ENCODE peak calls at places on chromosomes 13 and 19, in five cellular contexts. One of them, this sample, is unnamed.

GRCh38 chr13:113651511-113652403 is 6.2 kb downstream of the ATP4B start:
- DNase-seq in endothelial cell of umbilical vein: no peak
- DNase-seq in AG09309: no peak
- DNase-seq in AG04450: no peak
- DNase-seq in GM06990: no peak
- DNase-seq in this sample: no peak

GRCh38 chr19:6604906-6605305 is 14.0 kb upstream of the CD70 start:
- DNase-seq in AG09309: no peak
- DNase-seq in AG04450: no peak
- DNase-seq in endothelial cell of umbilical vein: no peak
- DNase-seq in GM06990: no peak
- DNase-seq in this sample: no peak

GRCh38 chr19:29665826-29666633 is 769 bp downstream of the PLEKHF1 start:
- DNase-seq in endothelial cell of umbilical vein: no peak
- DNase-seq in AG09309: no peak
- DNase-seq in AG04450: no peak
- DNase-seq in GM06990: no peak
- DNase-seq in this sample: peak; percentile 81

GRCh38 chr19:5071579-5071978 is 102.7 kb downstream of the KDM4B start:
- DNase-seq in AG04450: no peak
- DNase-seq in endothelial cell of umbilical vein: no peak
- DNase-seq in AG09309: no peak
- DNase-seq in GM06990: no peak
- DNase-seq in this sample: no peak

GRCh38 chr13:98060282-98060681 is 82.6 kb upstream of the FARP1 start:
- DNase-seq in AG04450: no peak
- DNase-seq in endothelial cell of umbilical vein: no peak
- DNase-seq in AG09309: no peak
- DNase-seq in GM06990: no peak
- DNase-seq in this sample: no peak

GRCh38 chr13:49140910-49141611 is 79.1 kb upstream of the MLNR start:
- DNase-seq in AG04450: no peak
- DNase-seq in GM06990: no peak
- DNase-seq in endothelial cell of umbilical vein: no peak
- DNase-seq in AG09309: no peak
- DNase-seq in this sample: no peak

GRCh38 chr19:11921852-11922495 is 2.9 kb upstream of the ZNF700 start:
- DNase-seq in AG04450: no peak
- DNase-seq in GM06990: no peak
- DNase-seq in AG09309: no peak
- DNase-seq in endothelial cell of umbilical vein: no peak
- DNase-seq in this sample: no peak

GRCh38 chr19:33458171-33458633 is 63.4 kb downstream of the PEPD start:
- DNase-seq in GM06990: no peak
- DNase-seq in AG09309: no peak
- DNase-seq in endothelial cell of umbilical vein: no peak
- DNase-seq in AG04450: no peak
- DNase-seq in this sample: no peak

GRCh38 chr19:2355168-2356035 is 4.7 kb upstream of the TMPRSS9 start:
- DNase-seq in GM06990: no peak
- DNase-seq in endothelial cell of umbilical vein: no peak
- DNase-seq in AG04450: no peak
- DNase-seq in AG09309: no peak
- DNase-seq in this sample: peak; percentile 51

GRCh38 chr19:8686549-8686948 is 12.0 kb downstream of the ACTL9 start:
- DNase-seq in GM06990: no peak
- DNase-seq in endothelial cell of umbilical vein: no peak
- DNase-seq in AG09309: no peak
- DNase-seq in AG04450: no peak
- DNase-seq in this sample: no peak

GRCh38 chr19:5308471-5309437 is 31.9 kb downstream of the PTPRS start:
- DNase-seq in AG09309: no peak
- DNase-seq in endothelial cell of umbilical vein: peak; percentile 69
- DNase-seq in AG04450: peak; percentile 86
- DNase-seq in GM06990: no peak
- DNase-seq in this sample: peak; percentile 50

GRCh38 chr13:100559886-100560285 is 28.7 kb downstream of the GGACT start:
- DNase-seq in AG09309: no peak
- DNase-seq in endothelial cell of umbilical vein: no peak
- DNase-seq in GM06990: no peak
- DNase-seq in AG04450: no peak
- DNase-seq in this sample: no peak

GRCh38 chr19:42325896-42326771 is 699 bp downstream of the MEGF8 start:
- DNase-seq in AG09309: no peak
- DNase-seq in endothelial cell of umbilical vein: no peak
- DNase-seq in AG04450: no peak
- DNase-seq in GM06990: peak; percentile 56
- DNase-seq in this sample: peak; percentile 46

GRCh38 chr13:31982540-31982939 is 49.0 kb upstream of the FRY start:
- DNase-seq in AG04450: peak; percentile 73
- DNase-seq in AG09309: peak; percentile 85
- DNase-seq in endothelial cell of umbilical vein: peak; percentile 24
- DNase-seq in GM06990: no peak
- DNase-seq in this sample: peak; percentile 91

GRCh38 chr13:31793246-31793645 is 53.9 kb downstream of the RXFP2 start:
- DNase-seq in AG04450: peak; percentile 3
- DNase-seq in endothelial cell of umbilical vein: peak; percentile 76
- DNase-seq in AG09309: peak; percentile 74
- DNase-seq in GM06990: no peak
- DNase-seq in this sample: no peak

GRCh38 chr13:38180100-38180499 is 169.6 kb upstream of the UFM1 start:
- DNase-seq in endothelial cell of umbilical vein: no peak
- DNase-seq in GM06990: no peak
- DNase-seq in AG09309: peak; percentile 11
- DNase-seq in AG04450: no peak
- DNase-seq in this sample: peak; percentile 5

GRCh38 chr13:27599845-27600553 is 20.3 kb downstream of the LNX2 start:
- DNase-seq in AG09309: peak; percentile 61
- DNase-seq in AG04450: no peak
- DNase-seq in endothelial cell of umbilical vein: peak; percentile 70
- DNase-seq in GM06990: no peak
- DNase-seq in this sample: peak; percentile 72

GRCh38 chr19:45348367-45349125 is 8.0 kb downstream of the KLC3 start:
- DNase-seq in GM06990: no peak
- DNase-seq in endothelial cell of umbilical vein: no peak
- DNase-seq in AG09309: no peak
- DNase-seq in AG04450: no peak
- DNase-seq in this sample: no peak

GRCh38 chr19:1102407-1103106 is 1.2 kb upstream of the GPX4 start:
- DNase-seq in AG09309: peak; percentile 99
- DNase-seq in endothelial cell of umbilical vein: peak; percentile 95
- DNase-seq in GM06990: peak; percentile 84
- DNase-seq in AG04450: peak; percentile 99
- DNase-seq in this sample: peak; percentile 99

GRCh38 chr19:20182232-20182785 is 15.3 kb downstream of the ZNF486 start:
- DNase-seq in endothelial cell of umbilical vein: no peak
- DNase-seq in AG09309: no peak
- DNase-seq in AG04450: no peak
- DNase-seq in GM06990: no peak
- DNase-seq in this sample: no peak

GRCh38 chr13:57716295-57716694 is 84.8 kb downstream of the PCDH17 start:
- DNase-seq in endothelial cell of umbilical vein: no peak
- DNase-seq in GM06990: no peak
- DNase-seq in AG04450: no peak
- DNase-seq in AG09309: no peak
- DNase-seq in this sample: no peak
- TF ChIP-seq CTCF in endothelial cell of umbilical vein: no peak
- TF ChIP-seq CTCF in GM06990: no peak
- TF ChIP-seq CTCF in AG04450: no peak
- TF ChIP-seq CTCF in AG09309: no peak
- TF ChIP-seq CTCF in this sample: no peak

GRCh38 chr13:84870190-84870589 is 929.0 kb downstream of the SLITRK6 start:
- DNase-seq in endothelial cell of umbilical vein: no peak
- DNase-seq in GM06990: no peak
- DNase-seq in AG09309: no peak
- DNase-seq in AG04450: no peak
- DNase-seq in this sample: no peak
- TF ChIP-seq CTCF in endothelial cell of umbilical vein: no peak
- TF ChIP-seq CTCF in GM06990: no peak
- TF ChIP-seq CTCF in AG09309: peak; percentile 40
- TF ChIP-seq CTCF in AG04450: peak; percentile 29
- TF ChIP-seq CTCF in this sample: no peak

GRCh38 chr19:16088985-16089846 is 12.9 kb downstream of the TPM4 start:
- DNase-seq in GM06990: no peak
- DNase-seq in endothelial cell of umbilical vein: no peak
- DNase-seq in AG09309: no peak
- DNase-seq in AG04450: no peak
- DNase-seq in this sample: no peak

GRCh38 chr19:16087940-16088339 is 11.6 kb downstream of the TPM4 start:
- DNase-seq in AG09309: no peak
- DNase-seq in GM06990: no peak
- DNase-seq in endothelial cell of umbilical vein: no peak
- DNase-seq in AG04450: no peak
- DNase-seq in this sample: no peak

GRCh38 chr19:16085115-16085514 is 8.8 kb downstream of the TPM4 start:
- DNase-seq in GM06990: no peak
- DNase-seq in AG04450: no peak
- DNase-seq in endothelial cell of umbilical vein: no peak
- DNase-seq in AG09309: no peak
- DNase-seq in this sample: peak; percentile 71

GRCh38 chr19:16091546-16092475 is 15.5 kb downstream of the TPM4 start:
- DNase-seq in AG09309: no peak
- DNase-seq in GM06990: no peak
- DNase-seq in endothelial cell of umbilical vein: no peak
- DNase-seq in AG04450: no peak
- DNase-seq in this sample: no peak

GRCh38 chr19:16088351-16088984 is 12.2 kb downstream of the TPM4 start:
- DNase-seq in endothelial cell of umbilical vein: no peak
- DNase-seq in GM06990: no peak
- DNase-seq in AG09309: no peak
- DNase-seq in AG04450: no peak
- DNase-seq in this sample: no peak
- TF ChIP-seq CTCF in endothelial cell of umbilical vein: no peak
- TF ChIP-seq CTCF in GM06990: no peak
- TF ChIP-seq CTCF in AG09309: no peak
- TF ChIP-seq CTCF in AG04450: peak; percentile 39
- TF ChIP-seq CTCF in this sample: no peak

GRCh38 chr13:45492538-45492937 is 27.8 kb downstream of the COG3 start:
- DNase-seq in GM06990: no peak
- DNase-seq in endothelial cell of umbilical vein: no peak
- DNase-seq in AG09309: no peak
- DNase-seq in AG04450: no peak
- DNase-seq in this sample: peak; percentile 65

DNA sequence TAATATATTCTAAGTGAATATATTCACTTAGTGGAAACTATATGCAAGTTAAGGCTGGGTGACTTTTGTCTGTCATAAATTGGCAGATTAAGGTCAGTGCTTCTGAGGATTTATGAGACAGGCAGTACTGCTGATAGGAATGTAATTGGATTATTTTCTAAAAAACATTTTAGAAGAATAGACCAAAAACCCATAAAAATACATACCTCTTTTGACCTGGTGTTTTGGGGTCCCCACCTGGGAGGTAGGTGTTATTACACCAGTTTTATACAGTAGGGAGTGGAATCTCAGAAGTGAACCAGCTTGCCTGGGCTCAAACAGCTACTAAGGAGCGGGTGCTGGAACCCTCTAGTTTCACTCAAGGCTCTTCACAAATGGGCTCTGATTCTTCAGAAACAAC is 25.3 kb downstream of the COG3 start:
- DNase-seq in endothelial cell of umbilical vein: peak; percentile 14
- DNase-seq in GM06990: no peak
- DNase-seq in AG09309: no peak
- DNase-seq in AG04450: no peak
- DNase-seq in this sample: no peak
- TF ChIP-seq CTCF in endothelial cell of umbilical vein: no peak
- TF ChIP-seq CTCF in GM06990: peak; percentile 43
- TF ChIP-seq CTCF in AG09309: no peak
- TF ChIP-seq CTCF in AG04450: no peak
- TF ChIP-seq CTCF in this sample: no peak

GRCh38 chr13:29845440-29846056 is 4.9 kb downstream of the UBL3 start:
- DNase-seq in AG09309: no peak
- DNase-seq in AG04450: no peak
- DNase-seq in endothelial cell of umbilical vein: peak; percentile 44
- DNase-seq in GM06990: no peak
- DNase-seq in this sample: peak; percentile 37
- TF ChIP-seq CTCF in AG09309: no peak
- TF ChIP-seq CTCF in AG04450: peak; percentile 43
- TF ChIP-seq CTCF in endothelial cell of umbilical vein: no peak
- TF ChIP-seq CTCF in GM06990: peak; percentile 11
- TF ChIP-seq CTCF in this sample: peak; percentile 11

DNA sequence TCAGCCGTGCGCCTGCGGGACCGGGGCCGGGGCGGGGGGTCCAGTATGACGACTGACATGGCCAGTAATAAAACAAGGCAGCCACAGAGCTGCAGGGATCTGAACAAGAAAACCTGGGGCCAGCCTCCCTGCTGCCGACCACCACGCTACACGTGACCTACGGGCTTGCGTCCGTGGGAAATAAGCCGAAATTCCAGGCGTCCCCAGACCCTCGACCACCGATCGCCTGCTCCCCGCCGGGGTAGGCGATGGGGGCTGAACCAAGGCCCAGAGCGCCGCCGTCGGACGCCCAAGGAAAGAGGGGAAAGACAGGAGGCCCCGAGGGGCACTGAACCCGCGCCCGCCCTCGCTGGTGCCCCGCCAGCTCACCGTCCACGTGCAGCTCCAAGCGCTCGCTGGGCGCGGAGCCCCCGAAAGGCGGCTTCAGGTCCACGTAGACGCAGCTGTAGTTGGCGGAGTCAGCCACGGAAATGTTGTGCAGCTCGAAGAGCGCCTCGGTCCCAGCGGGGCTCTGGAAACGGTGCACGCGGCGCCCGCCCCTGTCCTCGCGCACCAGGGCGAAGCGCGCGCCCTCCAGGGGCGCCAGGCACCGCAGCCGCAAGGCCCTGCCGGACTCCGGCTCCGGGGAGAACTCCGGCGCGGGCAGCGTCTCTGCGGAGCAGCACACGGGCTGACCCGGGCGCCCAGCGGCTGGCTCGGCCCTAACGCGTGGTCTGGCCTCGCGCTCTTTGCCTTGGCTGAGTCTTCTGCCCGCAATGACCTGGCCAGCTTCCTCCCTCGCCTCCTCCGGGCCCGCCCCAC is 3.1 kb downstream of the A1BG start:
- DNase-seq in GM06990: no peak
- DNase-seq in endothelial cell of umbilical vein: no peak
- DNase-seq in AG09309: no peak
- DNase-seq in AG04450: no peak
- DNase-seq in this sample: no peak
- TF ChIP-seq CTCF in GM06990: no peak
- TF ChIP-seq CTCF in endothelial cell of umbilical vein: no peak
- TF ChIP-seq CTCF in AG09309: no peak
- TF ChIP-seq CTCF in AG04450: no peak
- TF ChIP-seq CTCF in this sample: no peak

This sample was measured in foreskin fibroblast.